ENCODE peak calls at places on chromosomes 11 and 22, in four cellular contexts. M is PC-3, A is transverse colon, G is neural progenitor cell. R is an unnamed sample.

GRCh38 chr22:28123989-28124766 is 205.1 kb upstream of the PITPNB start:
- DNase-seq in M (no peak), A (no peak), G (no peak), R (no peak)

GRCh38 chr11:15289718-15290117 is 175.0 kb downstream of the INSC start:
- DNase-seq in M (no peak), A (no peak), G (no peak), R (no peak)

GRCh38 chr11:118084247-118084646 is 2.5 kb downstream of the SMIM35 start:
- DNase-seq in M (peak; percentile 36), A (peak; percentile 48), G (no peak), R (no peak)

GRCh38 chr22:21855715-21856114 is 11.7 kb downstream of the MAPK1 start:
- DNase-seq in M (no peak), A (no peak), G (no peak), R (no peak)

GRCh38 chr11:75635009-75635909 is 33.6 kb downstream of the MAP6 start:
- DNase-seq in M (no peak), A (no peak), G (peak; percentile 14), R (no peak)

GRCh38 chr11:23755769-23756168 is 741.1 kb upstream of the LUZP2 start:
- DNase-seq in M (no peak), A (no peak), G (no peak), R (no peak)

GRCh38 chr11:125286486-125286885 is 121.9 kb downstream of the PKNOX2 start:
- DNase-seq in M (no peak), A (no peak), G (no peak), R (peak; percentile 50)

GRCh38 chr11:111408789-111409727 is 30.0 kb upstream of the POU2AF1 start:
- DNase-seq in M (no peak), A (no peak), G (no peak), R (no peak)

GRCh38 chr11:3157381-3158130 is 7.6 kb downstream of the OSBPL5 start:
- DNase-seq in M (peak; percentile 22), A (no peak), G (no peak), R (peak; percentile 22)

GRCh38 chr11:47617417-47617809 is 23.2 kb upstream of the C1QTNF4 start:
- DNase-seq in M (peak; percentile 37), A (no peak), G (no peak), R (no peak)

GRCh38 chr11:26844963-26845362 is 123.1 kb upstream of the SLC5A12 start:
- DNase-seq in M (no peak), A (no peak), G (no peak), R (no peak)

GRCh38 chr11:81497202-81497804 is 1236.4 kb downstream of the FAM181B start:
- DNase-seq in M (peak; percentile 65), A (no peak), G (peak; percentile 65), R (no peak)

GRCh38 chr11:116170526-116171120 is 602.2 kb downstream of the BUD13 start:
- DNase-seq in M (no peak), A (peak; percentile 25), G (no peak), R (no peak)

GRCh38 chr22:40479126-40479800 is 108.9 kb downstream of the SGSM3 start:
- DNase-seq in M (no peak), A (no peak), G (no peak), R (no peak)

GRCh38 chr11:120021391-120021953 is 116.4 kb downstream of the TRIM29 start:
- DNase-seq in M (no peak), A (no peak), G (no peak), R (no peak)

GRCh38 chr11:112634551-112634950 is 326.7 kb upstream of the NCAM1 start:
- DNase-seq in M (no peak), A (no peak), G (no peak), R (no peak)

GRCh38 chr11:35747638-35748037 is 85.1 kb downstream of the TRIM44 start:
- DNase-seq in M (no peak), A (no peak), G (peak; percentile 43), R (no peak)

GRCh38 chr11:125132586-125132985 is 21.2 kb upstream of the TMEM218 start:
- DNase-seq in M (peak; percentile 15), A (no peak), G (no peak), R (no peak)

GRCh38 chr11:469684-470667 is 19.9 kb downstream of the PTDSS2 start:
- DNase-seq in M (peak; percentile 34), A (peak; percentile 62), G (no peak), R (no peak)

GRCh38 chr22:28442264-28442950 is 237.2 kb downstream of the TTC28 start:
- DNase-seq in M (no peak), A (peak; percentile 78), G (peak; percentile 91), R (peak; percentile 91)

GRCh38 chr11:26227883-26228502 is 103.9 kb upstream of the ANO3 start:
- DNase-seq in M (no peak), A (no peak), G (no peak), R (no peak)

GRCh38 chr22:38973289-38974169 is 8.6 kb upstream of the APOBEC3B start:
- DNase-seq in M (peak; percentile 55), A (peak; percentile 60), G (peak; percentile 80), R (peak; percentile 60)

GRCh38 chr11:71268706-71269321 is 16.4 kb upstream of the SHANK2 start:
- DNase-seq in M (no peak), A (no peak), G (no peak), R (no peak)

GRCh38 chr22:26336773-26337172 is 92.3 kb upstream of the ASPHD2 start:
- DNase-seq in M (no peak), A (no peak), G (no peak), R (no peak)

GRCh38 chr22:28329582-28330073 is 350.0 kb downstream of the TTC28 start:
- DNase-seq in M (no peak), A (no peak), G (no peak), R (no peak)

GRCh38 chr11:73187854-73188253 is 30.2 kb upstream of the P2RY2 start:
- DNase-seq in M (no peak), A (no peak), G (no peak), R (no peak)

GRCh38 chr11:122095950-122096942 is 19.8 kb downstream of the BLID start:
- DNase-seq in M (peak; percentile 51), A (no peak), G (no peak), R (no peak)

GRCh38 chr22:35910013-35910860 is 118.4 kb downstream of the RBFOX2 start:
- DNase-seq in M (no peak), A (no peak), G (peak; percentile 50), R (no peak)

GRCh38 chr22:26883393-26883792 is 226.0 kb downstream of the MIAT start:
- DNase-seq in M (no peak), A (no peak), G (no peak), R (no peak)

GRCh38 chr11:36352919-36353318 is 56.8 kb downstream of the PRR5L start:
- DNase-seq in M (no peak), A (no peak), G (no peak), R (no peak)

GRCh38 chr11:76380161-76380976 is 563 bp downstream of the THAP12 start:
- DNase-seq in M (peak; percentile 38), A (peak; percentile 23), G (no peak), R (no peak)

GRCh38 chr11:117299351-117300300 is 8.5 kb downstream of the BACE1-AS start:
- DNase-seq in M (no peak), A (no peak), G (peak; percentile 20), R (peak; percentile 62)

GRCh38 chr11:69513663-69514062 is 32.2 kb downstream of the LINC01488 start:
- DNase-seq in M (no peak), A (no peak), G (no peak), R (no peak)

GRCh38 chr11:102458531-102458930 is 6.0 kb upstream of the TMEM123 start:
- DNase-seq in M (no peak), A (no peak), G (no peak), R (no peak)

GRCh38 chr22:22040908-22041307 is 58.3 kb upstream of the TOP3B start:
- DNase-seq in M (no peak), A (no peak), G (no peak), R (no peak)

GRCh38 chr22:39254789-39255298 is 10.1 kb upstream of the PDGFB start:
- DNase-seq in M (peak; percentile 38), A (no peak), G (no peak), R (peak; percentile 60)

GRCh38 chr11:18878211-18878610 is 61.0 kb downstream of the MRGPRX1 start:
- DNase-seq in M (no peak), A (no peak), G (no peak), R (no peak)

GRCh38 chr22:30855677-30856518 is 112.7 kb downstream of the MORC2 start:
- DNase-seq in M (no peak), A (no peak), G (no peak), R (no peak)

DNA sequence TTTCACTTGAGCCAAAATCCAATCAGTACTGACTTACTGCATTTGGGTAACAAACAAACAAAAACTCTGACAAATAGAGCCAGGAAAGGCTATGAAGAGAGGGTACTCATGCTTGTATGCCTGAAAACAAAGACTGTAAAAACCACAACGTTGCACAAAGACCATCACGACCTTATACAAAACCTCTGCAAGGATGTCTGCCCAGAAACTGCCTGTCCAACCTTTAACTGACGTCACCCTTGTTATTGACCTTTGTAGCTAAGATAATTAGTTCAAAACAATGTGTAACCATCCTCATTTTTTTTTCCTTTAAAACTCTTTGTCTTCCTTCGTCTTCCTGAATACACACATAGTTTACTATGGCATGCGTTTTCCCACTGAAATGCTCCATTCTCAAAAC is 827 bp upstream of the CREBZF start:
- DNase-seq in M (no peak), A (no peak), G (no peak), R (no peak)
- H3K4me3 ChIP-seq in M (no peak overlapping the region), A (no peak overlapping the region), G (peak overlapping the region; percentile 97), R (no peak overlapping the region)

GRCh38 chr11:74520316-74520715 is 26.8 kb upstream of the LIPT2 start:
- DNase-seq in M (no peak), A (no peak), G (no peak), R (no peak)
- TF ChIP-seq CTCF in M (no peak), A (no peak), G (no peak), R (no peak)

DNA sequence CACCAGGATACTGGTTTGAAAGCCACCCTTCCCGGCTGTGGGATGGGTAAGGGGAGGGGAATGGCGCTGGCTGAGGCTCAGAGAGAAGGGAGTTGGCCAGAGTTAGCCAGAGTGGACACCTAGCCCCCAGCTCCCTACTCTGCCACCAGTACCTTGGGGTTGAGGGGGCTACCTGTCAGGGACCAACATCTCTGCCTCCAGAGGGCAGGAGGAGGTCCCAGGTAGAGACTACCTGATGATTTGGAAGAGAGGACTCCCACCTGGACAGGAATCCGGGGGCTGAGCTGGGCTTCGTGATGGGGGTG is 3.7 kb downstream of the MYRF start:
- DNase-seq in M (no peak), A (no peak), G (no peak), R (no peak)
- H3K4me1 ChIP-seq in M (peaks cover 20% of the 10 kb centered on the region), A (peaks cover 32% of the 10 kb centered on the region), G (peaks cover 6% of the 10 kb centered on the region), R (peaks cover 45% of the 10 kb centered on the region)

GRCh38 chr11:68008381-68009337 is 1.5 kb upstream of the ALDH3B1 start:
- DNase-seq in M (no peak), A (peak; percentile 73), G (no peak), R (peak; percentile 86)

GRCh38 chr11:68010058-68011041 is at the start of gene ALDH3B1:
- DNase-seq in M (peak; percentile 90), A (peak; percentile 92), G (peak; percentile 57), R (peak; percentile 84)

GRCh38 chr11:68007498-68008380 is 2.4 kb upstream of the ALDH3B1 start:
- DNase-seq in M (no peak), A (no peak), G (no peak), R (no peak)

GRCh38 chr11:68011046-68011943 is 1.2 kb downstream of the ALDH3B1 start:
- DNase-seq in M (no peak), A (no peak), G (no peak), R (no peak)

GRCh38 chr11:68009391-68010000 is 631 bp upstream of the ALDH3B1 start:
- DNase-seq in M (peak; percentile 67), A (no peak), G (no peak), R (peak; percentile 47)
- H3K4me3 ChIP-seq in M (no peak overlapping the region), A (no peak overlapping the region), G (no peak overlapping the region), R (no peak overlapping the region)

R was measured in pancreas.